ENCODE peak calls at places on chromosomes 3 and 15, in nine cellular contexts. Y is spleen; W is B cell; S is activated CD4-positive, alpha-beta T cell treated with anti-CD3 and anti-CD28 coated beads, Interleukin-2, amount 50 U/mL, for 24 hours; O is stimulated activated CD8-positive, alpha-beta memory T cell treated with anti-CD3 and anti-CD28 coated beads, Interleukin-2, amount 100 ng/mL, for 48 hours; K is cerebellum; I is fibroblast of the conjunctiva; D is pancreas; U is caudate nucleus. H is an unnamed sample.

GRCh38 chr3:131083190-131083863 is 56.6 kb downstream of the NEK11 start:
- DNase-seq in K (peak), S (no peak), W (peak), I (peak), D (peak), O (no peak), Y (peak), U (peak), H (no peak)

GRCh38 chr3:115790759-115791158 is 167.4 kb downstream of the GAP43 start:
- DNase-seq in U (no peak), Y (no peak), D (no peak), O (peak), W (no peak), S (no peak), I (peak), K (no peak), H (no peak)

GRCh38 chr3:12253521-12253920 is 35.3 kb upstream of the PPARG start:
- DNase-seq in S (no peak), W (no peak), K (no peak), Y (no peak), O (no peak), U (no peak), D (no peak), I (no peak), H (no peak)

GRCh38 chr3:113844622-113845222 is 6.1 kb downstream of the GRAMD1C start:
- DNase-seq in K (peak), W (peak), I (peak), Y (no peak), U (no peak), D (no peak), O (no peak), S (no peak), H (no peak)

GRCh38 chr3:122800031-122800430 is 5.2 kb downstream of the SLC49A4 start:
- DNase-seq in S (no peak), O (no peak), U (no peak), I (no peak), W (no peak), K (no peak), Y (no peak), D (no peak), H (no peak)

GRCh38 chr3:86990171-86990733 is 697 bp downstream of the VGLL3 start:
- DNase-seq in K (no peak), U (no peak), Y (peak), W (no peak), O (no peak), I (no peak), S (no peak), D (peak), H (peak)

GRCh38 chr3:52481819-52482521 is 13.2 kb upstream of the STAB1 start:
- DNase-seq in W (no peak), I (no peak), K (no peak), U (no peak), S (no peak), D (peak), O (no peak), Y (no peak), H (no peak)

GRCh38 chr15:82969353-82969752 is 16.7 kb upstream of the RAMAC start:
- DNase-seq in S (no peak), I (no peak), K (no peak), W (no peak), U (no peak), D (no peak), Y (no peak), O (no peak), H (no peak)

GRCh38 chr3:67715911-67716310 is 61.5 kb upstream of the SUCLG2 start:
- DNase-seq in O (no peak), U (no peak), K (no peak), Y (no peak), W (no peak), D (no peak), S (no peak), I (no peak), H (no peak)

GRCh38 chr3:20066848-20067617 is 26.8 kb downstream of the KAT2B start:
- DNase-seq in O (no peak), I (no peak), W (no peak), K (no peak), D (no peak), S (no peak), Y (no peak), U (no peak), H (no peak)

GRCh38 chr3:69869643-69870042 is 129.9 kb upstream of the SAMMSON start:
- DNase-seq in U (no peak), O (no peak), I (peak), D (no peak), S (no peak), Y (no peak), W (no peak), K (no peak), H (no peak)

H was measured in mesothelial cell of epicardium.